ENCODE peak calls at places on chromosome 11, in six cellular contexts. S is mesenchymal stem cell, Y is neuronal stem cell, B is IMR-90, E is H1, P is trophoblast cell. H is an unnamed sample.

GRCh38 chr11:10481567-10482349 is 26.7 kb downstream of the AMPD3 start:
- DNase-seq in Y (no peak), S (no peak), B (peak), P (no peak), E (no peak), H (no peak)

GRCh38 chr11:64313491-64314145 is 3.7 kb downstream of the TRMT112 start:
- DNase-seq in Y (no peak), P (no peak), S (no peak), E (no peak), B (no peak), H (no peak)

GRCh38 chr11:39374963-39375698 is 2084.3 kb downstream of the LRRC4C start:
- DNase-seq in Y (peak), P (peak), E (no peak), S (peak), B (peak), H (no peak)

GRCh38 chr11:84905411-84905810 is 721.7 kb downstream of the DLG2 start:
- DNase-seq in E (no peak), Y (no peak), S (no peak), B (peak), P (no peak), H (no peak)

GRCh38 chr11:135015966-135016365 is 603.9 kb upstream of the B3GAT1 start:
- DNase-seq in S (no peak), B (no peak), Y (no peak), P (no peak), E (no peak), H (no peak)

GRCh38 chr11:69541501-69542313 is 60.2 kb downstream of the LINC01488 start:
- DNase-seq in E (no peak), B (peak), Y (no peak), S (no peak), P (no peak), H (no peak)

GRCh38 chr11:28757725-28758515 is 649.7 kb downstream of the METTL15 start:
- DNase-seq in Y (no peak), S (peak), B (peak), P (peak), E (no peak), H (no peak)

GRCh38 chr11:69575296-69576068 is 65.5 kb upstream of the CCND1 start:
- DNase-seq in S (no peak), Y (no peak), B (no peak), P (peak), E (no peak), H (no peak)

GRCh38 chr11:67113231-67113721 is 5.8 kb upstream of the KDM2A start:
- DNase-seq in Y (no peak), P (no peak), S (no peak), E (no peak), B (no peak), H (no peak)

GRCh38 chr11:35040221-35040942 is 98.6 kb upstream of the CD44 start:
- DNase-seq in B (peak), E (no peak), S (peak), Y (no peak), P (peak), H (no peak)

GRCh38 chr11:7583248-7583647 is 69.4 kb downstream of the PPFIBP2 start:
- DNase-seq in B (no peak), P (no peak), E (no peak), Y (no peak), S (no peak), H (no peak)

GRCh38 chr11:131658414-131658813 is 288.0 kb downstream of the NTM start:
- DNase-seq in S (no peak), B (no peak), Y (no peak), P (no peak), E (no peak), H (no peak)
- H4K91ac ChIP-seq in S (no peak), B (no peak), Y (no peak), P (no peak), E (peak), H (no peak)

DNA sequence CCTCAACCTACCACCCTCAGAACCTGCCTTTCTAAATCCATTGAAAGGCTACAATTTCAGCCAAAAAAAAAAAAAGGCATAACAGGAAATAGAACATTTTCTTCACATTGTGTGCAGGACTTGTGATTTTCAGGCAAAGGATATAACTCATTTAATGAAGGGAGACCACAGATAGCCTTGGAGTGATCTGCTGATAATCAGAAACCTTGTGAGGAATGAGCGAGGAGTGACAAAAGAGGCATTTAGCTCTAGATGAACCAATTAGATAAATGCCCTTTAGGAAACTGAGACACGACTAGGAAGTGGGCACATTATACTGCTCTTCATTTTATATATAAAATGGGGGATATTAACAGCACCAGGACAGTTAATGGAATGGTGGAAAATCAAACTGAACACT is 216.5 kb upstream of the GRIA4 start:
- DNase-seq in Y (no peak), P (no peak), S (no peak), E (no peak), B (no peak), H (no peak)
- H2AK5ac ChIP-seq in Y (no peak), P (no peak), S (no peak), E (no peak), B (no peak), H (no peak)

DNA sequence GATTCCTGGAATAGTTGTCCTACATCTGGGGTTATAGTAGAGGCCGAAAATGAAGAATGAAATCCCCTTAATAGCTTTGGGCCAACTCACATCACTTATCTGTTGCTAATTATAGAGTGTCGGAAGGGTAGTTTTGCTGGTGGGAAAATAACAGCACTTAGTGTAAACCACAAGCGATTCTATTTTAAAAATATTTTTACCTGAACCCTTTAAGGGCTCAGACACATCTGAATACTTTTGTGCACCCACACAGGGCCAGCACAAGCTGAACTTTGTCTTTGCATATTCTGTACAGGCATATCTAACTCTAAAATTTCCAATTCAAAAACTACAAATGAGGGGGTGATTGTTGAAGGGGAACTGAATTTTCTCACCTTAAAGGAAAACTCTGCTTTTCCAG is 27.6 kb downstream of the SLC6A5 start:
- DNase-seq in P (no peak), E (no peak), Y (no peak), S (no peak), B (no peak), H (no peak)
- H4K91ac ChIP-seq in P (no peak), E (no peak), Y (no peak), S (no peak), B (no peak), H (no peak)

DNA sequence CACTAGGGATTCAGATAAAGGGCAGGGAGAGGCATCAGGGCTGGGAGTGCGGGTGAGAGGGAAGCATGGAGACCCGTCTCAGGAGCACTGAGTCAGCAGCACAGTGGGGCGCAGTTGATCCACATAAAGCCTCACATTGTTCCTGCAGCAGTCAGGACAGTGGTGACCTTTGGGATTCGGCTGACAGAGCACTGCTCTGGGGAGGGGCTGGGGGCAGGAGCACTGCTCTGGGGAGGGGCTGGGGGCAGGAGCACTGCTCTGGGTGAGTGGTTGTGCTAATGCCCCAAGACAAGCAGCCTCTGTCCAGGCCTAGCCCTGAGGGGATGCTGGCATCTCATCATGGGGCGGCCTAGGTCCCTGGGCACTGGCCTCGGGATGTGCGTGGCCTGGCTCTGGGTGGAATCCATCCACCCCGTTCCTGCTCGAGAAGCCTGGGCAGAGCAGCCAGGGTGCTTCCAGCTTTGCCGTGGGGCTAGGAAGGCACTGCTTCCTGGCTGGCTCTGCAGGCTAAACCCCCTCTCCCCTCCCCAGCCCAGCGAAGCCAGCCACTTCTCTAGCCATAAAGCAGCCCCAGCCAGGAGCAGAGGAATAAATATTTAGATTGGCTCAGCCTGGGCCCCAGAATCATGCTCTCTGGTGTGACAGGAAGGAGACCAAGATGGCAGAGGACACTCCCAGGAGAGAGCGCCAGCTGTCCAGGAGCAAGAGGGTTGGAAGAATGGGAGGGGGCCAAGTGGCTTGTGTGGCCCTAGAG is 7.3 kb downstream of the OAF start:
- DNase-seq in S (no peak), Y (no peak), B (no peak), E (no peak), P (no peak), H (no peak)
- H2AK5ac ChIP-seq in S (no peak), Y (peak), B (peak), E (no peak), P (no peak), H (no peak)

GRCh38 chr11:5701184-5701583 is 11.6 kb downstream of the TRIM22 start:
- DNase-seq in E (no peak), S (no peak), Y (no peak), B (no peak), P (no peak), H (no peak)

GRCh38 chr11:5696210-5696609 is 6.6 kb downstream of the TRIM22 start:
- DNase-seq in B (peak), P (no peak), Y (no peak), E (no peak), S (peak), H (no peak)

GRCh38 chr11:5703741-5704536 is 14.3 kb downstream of the TRIM22 start:
- DNase-seq in P (no peak), S (no peak), Y (no peak), E (no peak), B (no peak), H (no peak)

GRCh38 chr11:5698281-5698680 is 8.7 kb downstream of the TRIM22 start:
- DNase-seq in E (no peak), Y (no peak), P (no peak), S (no peak), B (no peak), H (no peak)

DNA sequence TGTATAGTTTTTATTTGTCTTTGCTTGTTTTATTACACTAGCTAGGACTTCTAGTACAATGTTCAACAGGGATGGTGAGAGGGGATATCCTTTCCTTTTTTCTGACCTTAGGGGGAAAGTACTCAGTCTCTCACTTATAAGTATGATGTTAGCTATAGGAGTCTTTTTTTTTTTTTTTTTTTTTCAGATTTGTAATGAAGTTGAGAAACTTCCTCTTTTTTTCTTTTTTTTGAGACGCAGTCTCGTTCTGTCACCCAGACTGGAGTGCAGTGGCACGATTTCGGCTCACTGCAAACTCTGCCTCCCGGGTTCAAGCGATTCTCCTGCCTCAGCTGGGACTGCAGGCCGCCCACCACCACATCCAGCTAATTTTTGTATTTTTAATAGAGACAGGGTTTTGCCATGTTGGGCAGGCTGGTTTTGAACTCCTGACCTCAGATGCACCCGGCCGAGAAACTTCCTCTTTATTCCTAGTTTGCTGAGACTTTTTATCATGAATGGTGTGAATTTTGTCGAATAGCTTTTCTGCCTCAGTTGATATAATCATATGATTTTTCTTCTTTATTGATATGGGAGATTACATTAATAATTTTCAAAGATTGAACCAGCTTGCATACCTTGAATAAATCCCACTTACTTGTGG is 11.0 kb downstream of the TRIM22 start:
- DNase-seq in B (no peak), E (no peak), Y (no peak), P (no peak), S (no peak), H (no peak)
- H4K91ac ChIP-seq in B (no peak), E (no peak), Y (no peak), P (no peak), S (no peak), H (no peak)

DNA sequence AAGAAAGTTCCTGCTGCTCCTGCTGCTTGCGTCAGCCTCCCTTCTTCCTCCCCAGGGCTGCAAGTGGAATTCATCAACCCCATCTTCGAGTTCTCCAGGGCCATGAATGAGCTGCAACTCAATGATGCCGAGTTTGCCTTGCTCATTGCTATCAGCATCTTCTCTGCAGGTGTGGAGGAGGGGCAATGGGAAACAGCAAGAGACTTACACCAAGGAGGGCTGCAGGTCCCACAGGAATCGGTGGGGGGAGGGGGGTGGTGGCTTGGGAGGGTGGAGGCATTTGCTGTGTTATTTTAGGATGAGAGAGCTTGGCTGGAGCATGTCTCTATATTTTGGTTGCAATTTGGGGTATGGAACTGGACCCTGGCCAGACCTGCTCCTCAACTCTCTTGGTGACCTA is 2.1 kb upstream of the MADD start:
- DNase-seq in Y (no peak), S (no peak), P (no peak), B (no peak), E (no peak), H (no peak)
- H2AK5ac ChIP-seq in Y (no peak), S (peak), P (peak), B (peak), E (peak), H (no peak)

DNA sequence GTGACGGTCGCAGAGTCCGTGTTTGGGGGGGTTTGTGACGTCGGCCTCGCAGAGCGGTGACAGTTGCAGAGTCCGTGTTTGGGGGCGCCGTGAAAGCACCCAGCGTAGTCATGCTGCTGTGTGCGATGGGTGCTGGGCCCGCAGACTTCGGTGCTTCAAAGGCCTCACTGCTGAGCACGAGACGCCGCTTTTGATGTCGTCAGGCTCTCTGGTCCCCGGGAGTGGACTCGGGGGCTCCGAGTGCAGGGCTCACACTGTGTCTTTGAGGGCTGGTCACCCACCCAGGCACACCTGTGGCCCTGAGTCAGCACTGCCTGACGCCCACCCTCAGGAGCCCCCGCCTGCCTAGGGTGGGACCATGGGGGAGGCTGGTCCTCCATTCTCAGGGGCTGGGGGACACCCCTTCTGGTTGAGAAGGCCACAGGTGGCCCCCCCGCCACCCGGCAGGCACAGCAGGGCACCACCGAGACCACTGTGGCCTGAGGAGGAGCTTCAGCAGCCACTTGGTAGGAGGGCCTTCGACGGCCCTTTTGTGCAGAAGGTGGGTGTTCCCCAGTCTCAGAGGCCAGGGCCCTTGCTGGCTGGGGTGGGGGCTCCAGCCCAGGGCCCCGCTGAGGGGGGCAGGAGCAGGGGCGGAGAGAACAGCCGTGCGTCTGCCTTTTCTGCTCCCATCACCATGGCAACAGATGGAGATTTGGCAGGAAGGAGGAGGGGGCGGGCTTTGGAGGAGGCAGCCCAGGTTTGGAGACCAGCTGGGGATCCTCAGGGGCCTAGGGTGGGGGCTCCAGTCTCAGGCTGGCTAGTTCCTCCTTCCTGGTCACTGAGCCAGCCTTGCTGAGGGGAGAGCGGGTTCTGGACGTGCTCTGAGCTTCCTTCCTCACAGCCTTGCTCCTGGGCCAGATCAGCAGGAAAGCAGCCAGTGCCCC is 20.9 kb downstream of the BRSK2 start:
- DNase-seq in P (no peak), S (no peak), Y (peak), E (no peak), B (no peak), H (no peak)
- H4K91ac ChIP-seq in P (no peak), S (no peak), Y (no peak), E (no peak), B (no peak), H (no peak)

GRCh38 chr11:106670069-106670468 is 348.2 kb downstream of the GUCY1A2 start:
- DNase-seq in P (no peak), Y (no peak), E (peak), B (peak), S (no peak), H (no peak)

GRCh38 chr11:106668147-106668546 is 350.1 kb downstream of the GUCY1A2 start:
- DNase-seq in E (no peak), Y (no peak), B (peak), S (peak), P (no peak), H (no peak)
- H2AK5ac ChIP-seq in E (no peak), Y (no peak), B (no peak), S (no peak), P (no peak), H (no peak)